ENCODE peak calls at places on chromosome 3, in eight cellular contexts. G is IMR-90; E is astrocyte of the spinal cord; B is suprapubic skin; I is transverse colon; F is right lobe of liver; C is neuronal stem cell; S is CD8-positive, alpha-beta T cell. W is an unnamed sample.

GRCh38 chr3:124630994-124631393 is 99.3 kb upstream of the UMPS start:
- DNase-seq in G (no peak), E (no peak), B (no peak), I (no peak), F (no peak), C (no peak), S (no peak), W (no peak)

GRCh38 chr3:94293793-94294195 is 230.9 kb downstream of the NSUN3 start:
- DNase-seq in G (no peak), E (peak), B (no peak), I (no peak), F (no peak), C (no peak), S (no peak), W (no peak)

GRCh38 chr3:45889278-45889833 is 3.0 kb downstream of the CCR9 start:
- DNase-seq in G (no peak), E (no peak), B (no peak), I (no peak), F (no peak), C (no peak), S (no peak), W (no peak)

GRCh38 chr3:93843981-93844380 is 129.7 kb downstream of the PROS1 start:
- DNase-seq in G (peak), E (peak), B (no peak), I (no peak), F (no peak), C (no peak), S (no peak), W (no peak)

GRCh38 chr3:45020534-45020933 is 5.6 kb upstream of the CLEC3B start:
- DNase-seq in G (no peak), E (no peak), B (no peak), I (no peak), F (no peak), C (no peak), S (no peak), W (no peak)

GRCh38 chr3:136187868-136188267 is 8.3 kb downstream of the MSL2 start:
- DNase-seq in G (no peak), E (no peak), B (no peak), I (no peak), F (no peak), C (no peak), S (no peak), W (no peak)

GRCh38 chr3:62481972-62482371 is 108.6 kb upstream of the FEZF2 start:
- DNase-seq in G (no peak), E (no peak), B (no peak), I (no peak), F (no peak), C (no peak), S (no peak), W (no peak)

GRCh38 chr3:171446801-171447578 is 13.2 kb downstream of the TNIK start:
- DNase-seq in G (peak), E (peak), B (no peak), I (no peak), F (peak), C (no peak), S (no peak), W (no peak)

GRCh38 chr3:110248666-110249065 is 823.0 kb upstream of the NECTIN3 start:
- DNase-seq in G (peak), E (peak), B (no peak), I (no peak), F (no peak), C (no peak), S (no peak), W (no peak)

GRCh38 chr3:149339931-149340309 is 6.5 kb upstream of the TM4SF18 start:
- DNase-seq in G (peak), E (peak), B (peak), I (peak), F (peak), C (no peak), S (no peak), W (peak)

GRCh38 chr3:46168583-46168982 is 39.5 kb downstream of the CCR1 start:
- DNase-seq in G (peak), E (peak), B (no peak), I (no peak), F (no peak), C (no peak), S (no peak), W (no peak)

GRCh38 chr3:16884748-16885587 is at the start of gene PLCL2:
- DNase-seq in G (peak), E (peak), B (no peak), I (peak), F (peak), C (peak), S (peak), W (peak)

GRCh38 chr3:169094204-169094603 is 569.3 kb downstream of the MECOM start:
- DNase-seq in G (no peak), E (no peak), B (no peak), I (no peak), F (no peak), C (no peak), S (no peak), W (no peak)

GRCh38 chr3:184513276-184514150 is 48.1 kb upstream of the EPHB3 start:
- DNase-seq in G (peak), E (peak), B (peak), I (peak), F (peak), C (peak), S (peak), W (peak)

GRCh38 chr3:50689558-50689957 is 14.8 kb downstream of the DOCK3 start:
- DNase-seq in G (no peak), E (no peak), B (no peak), I (no peak), F (no peak), C (no peak), S (no peak), W (no peak)

GRCh38 chr3:171873561-171873960 is 30.4 kb downstream of the TMEM212 start:
- DNase-seq in G (peak), E (peak), B (no peak), I (no peak), F (no peak), C (no peak), S (no peak), W (no peak)

GRCh38 chr3:13202744-13203397 is 129.6 kb upstream of the IQSEC1 start:
- DNase-seq in G (no peak), E (no peak), B (no peak), I (no peak), F (no peak), C (no peak), S (no peak), W (no peak)

GRCh38 chr3:33919312-33919711 is 120.9 kb downstream of the PDCD6IP start:
- DNase-seq in G (peak), E (no peak), B (no peak), I (no peak), F (no peak), C (no peak), S (no peak), W (no peak)

GRCh38 chr3:150699068-150699635 is 4.6 kb downstream of the ERICH6 start:
- DNase-seq in G (peak), E (peak), B (no peak), I (no peak), F (no peak), C (no peak), S (no peak), W (peak)

GRCh38 chr3:44411031-44411645 is 66.3 kb downstream of the ZNF445 start:
- DNase-seq in G (no peak), E (no peak), B (no peak), I (no peak), F (no peak), C (no peak), S (no peak), W (no peak)

GRCh38 chr3:13234155-13234505 is 160.9 kb upstream of the IQSEC1 start:
- DNase-seq in G (no peak), E (no peak), B (no peak), I (no peak), F (no peak), C (no peak), S (no peak), W (no peak)

GRCh38 chr3:49723301-49723630 is 485 bp downstream of the GMPPB start:
- DNase-seq in G (peak), E (peak), B (peak), I (peak), F (peak), C (no peak), S (peak), W (peak)

GRCh38 chr3:63450023-63450422 is 171.9 kb downstream of the SYNPR start:
- DNase-seq in G (no peak), E (no peak), B (no peak), I (no peak), F (no peak), C (no peak), S (no peak), W (no peak)

GRCh38 chr3:139378587-139378986 is 10.9 kb downstream of the COPB2 start:
- DNase-seq in G (peak), E (no peak), B (no peak), I (no peak), F (no peak), C (no peak), S (no peak), W (no peak)

GRCh38 chr3:67518196-67518595 is 136.2 kb downstream of the SUCLG2 start:
- DNase-seq in G (no peak), E (no peak), B (no peak), I (no peak), F (no peak), C (no peak), S (no peak), W (no peak)

GRCh38 chr3:63355809-63356208 is 77.7 kb downstream of the SYNPR start:
- DNase-seq in G (no peak), E (no peak), B (no peak), I (no peak), F (no peak), C (no peak), S (no peak), W (no peak)

GRCh38 chr3:73258057-73258456 is 196.6 kb downstream of the EBLN2 start:
- DNase-seq in G (no peak), E (no peak), B (no peak), I (no peak), F (no peak), C (no peak), S (no peak), W (no peak)

GRCh38 chr3:11671648-11672100 is 28.0 kb upstream of the VGLL4 start:
- DNase-seq in G (peak), E (peak), B (no peak), I (no peak), F (no peak), C (no peak), S (no peak), W (no peak)

GRCh38 chr3:139427283-139428060 is 38.0 kb upstream of the COPB2 start:
- DNase-seq in G (peak), E (peak), B (no peak), I (no peak), F (no peak), C (peak), S (no peak), W (no peak)

GRCh38 chr3:34111361-34111760 is 312.9 kb downstream of the PDCD6IP start:
- DNase-seq in G (no peak), E (no peak), B (no peak), I (no peak), F (no peak), C (no peak), S (no peak), W (no peak)

DNA sequence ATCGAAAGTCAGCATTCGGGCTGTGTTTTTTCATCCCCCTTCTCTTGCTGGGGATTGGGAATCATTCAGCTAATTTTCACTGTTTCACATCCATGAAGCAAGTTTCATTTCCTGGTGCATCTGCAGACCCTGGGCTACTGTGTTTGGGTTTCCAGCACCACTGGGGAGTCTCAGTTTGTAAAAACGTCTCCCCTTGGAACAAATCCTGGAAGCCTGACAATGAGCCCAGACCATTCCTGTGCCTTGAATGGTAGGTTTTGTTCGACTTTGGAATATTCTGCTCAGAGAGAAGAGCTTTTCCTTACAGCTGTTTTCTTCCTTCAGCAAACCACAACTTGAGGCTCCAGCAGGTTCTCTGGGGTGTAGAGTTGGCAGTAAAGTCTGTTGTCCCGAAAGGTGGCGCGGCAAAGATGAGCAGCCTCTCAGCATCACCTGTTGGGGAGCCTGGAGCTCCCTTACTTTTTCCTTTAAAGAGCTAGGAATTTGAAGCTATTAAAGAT is 65.3 kb downstream of the BOC start:
- DNase-seq in G (peak), E (no peak), B (no peak), I (no peak), F (no peak), C (no peak), S (no peak), W (no peak)
- H3K4me3 ChIP-seq in G (peak), E (peak), B (peak), I (no peak), F (peak), C (no peak), S (no peak), W (peak)

GRCh38 chr3:143171141-143171651 is 51.6 kb downstream of the CHST2 start:
- DNase-seq in G (peak), E (peak), B (no peak), I (no peak), F (no peak), C (no peak), S (no peak), W (no peak)
- H3K4me3 ChIP-seq in G (no peak), E (no peak), B (no peak), I (no peak), F (no peak), C (no peak), S (no peak), W (no peak)

GRCh38 chr3:14886101-14886500 is 61.3 kb upstream of the NR2C2 start:
- DNase-seq in G (no peak), E (no peak), B (no peak), I (no peak), F (no peak), C (no peak), S (no peak), W (no peak)

GRCh38 chr3:14880486-14881179 is 61.9 kb downstream of the FGD5 start:
- DNase-seq in G (no peak), E (no peak), B (no peak), I (no peak), F (no peak), C (no peak), S (no peak), W (no peak)

GRCh38 chr3:14884665-14885064 is 62.7 kb upstream of the NR2C2 start:
- DNase-seq in G (no peak), E (no peak), B (no peak), I (no peak), F (no peak), C (no peak), S (peak), W (no peak)

GRCh38 chr3:14885307-14885706 is 62.1 kb upstream of the NR2C2 start:
- DNase-seq in G (no peak), E (no peak), B (no peak), I (no peak), F (no peak), C (no peak), S (peak), W (no peak)

DNA sequence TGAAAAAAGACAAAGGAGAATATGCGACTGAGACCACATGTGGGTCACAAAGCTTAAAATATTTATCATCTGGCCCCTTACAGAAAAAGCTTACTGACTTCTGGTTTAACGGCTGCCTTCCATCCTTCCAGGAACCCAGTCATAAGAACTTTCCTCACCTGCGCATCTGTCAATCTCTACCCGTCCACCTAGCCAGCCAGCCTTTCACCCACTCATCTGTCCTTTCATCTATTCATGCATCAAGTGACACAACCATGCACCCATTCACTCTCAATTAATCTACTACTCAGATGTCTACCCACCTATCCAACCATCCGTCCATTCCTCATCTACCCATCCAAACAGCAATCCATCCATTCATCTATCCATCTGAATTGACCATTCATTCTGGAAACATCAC is 64.2 kb upstream of the NR2C2 start:
- DNase-seq in G (no peak), E (no peak), B (no peak), I (no peak), F (no peak), C (no peak), S (no peak), W (no peak)
- H3K4me3 ChIP-seq in G (no peak), E (no peak), B (no peak), I (no peak), F (no peak), C (no peak), S (no peak), W (no peak)

GRCh38 chr3:133548090-133548489 is 25.4 kb upstream of the CDV3 start:
- DNase-seq in G (peak), E (no peak), B (peak), I (no peak), F (no peak), C (no peak), S (no peak), W (no peak)

GRCh38 chr3:133542871-133543270 is 30.6 kb upstream of the CDV3 start:
- DNase-seq in G (no peak), E (no peak), B (no peak), I (no peak), F (no peak), C (no peak), S (no peak), W (no peak)

GRCh38 chr3:133549565-133549964 is 23.9 kb upstream of the CDV3 start:
- DNase-seq in G (no peak), E (no peak), B (peak), I (no peak), F (no peak), C (no peak), S (no peak), W (no peak)

GRCh38 chr3:133547432-133548041 is 25.9 kb upstream of the CDV3 start:
- DNase-seq in G (peak), E (peak), B (peak), I (no peak), F (peak), C (no peak), S (no peak), W (peak)
- H3K4me3 ChIP-seq in G (no peak), E (no peak), B (no peak), I (no peak), F (no peak), C (no peak), S (no peak), W (no peak)

GRCh38 chr3:36905545-36905944 is 39.3 kb downstream of the TRANK1 start:
- DNase-seq in G (peak), E (no peak), B (no peak), I (no peak), F (no peak), C (no peak), S (no peak), W (no peak)
- H3K4me3 ChIP-seq in G (no peak), E (no peak), B (no peak), I (no peak), F (no peak), C (no peak), S (peak), W (no peak)

GRCh38 chr3:31875437-31875836 is 105.6 kb downstream of the OSBPL10 start:
- DNase-seq in G (no peak), E (no peak), B (no peak), I (no peak), F (no peak), C (no peak), S (no peak), W (no peak)
- H3K4me3 ChIP-seq in G (no peak), E (no peak), B (no peak), I (no peak), F (no peak), C (no peak), S (no peak), W (no peak)

W was measured in right cardiac atrium.